ENCODE peak calls at places on chromosomes 11 and 22, in eight cellular contexts. Z is NCI-H1092 treated with DMSO at 0.1 percent for 48 hours; A is stimulated activated naive CD8-positive, alpha-beta T cell treated with anti-CD3 and anti-CD28 coated beads, Interleukin-15, amount 100 ng/mL, for 72 hours; X is NCI-H69; G is H54; N is uterus; R is omental fat pad; J is thoracic aorta. F is an unnamed sample.

GRCh38 chr11:3121931-3122774 is 43.0 kb downstream of the OSBPL5 start:
- DNase-seq in Z (no peak), G (no peak), R (no peak), A (no peak), N (peak), X (no peak), J (no peak), F (no peak)

GRCh38 chr22:27723150-27723549 is 78.4 kb downstream of the MN1 start:
- DNase-seq in A (no peak), J (no peak), Z (no peak), X (no peak), R (no peak), G (no peak), N (no peak), F (no peak)

GRCh38 chr11:84543367-84544159 is 1083.6 kb downstream of the DLG2 start:
- DNase-seq in Z (no peak), N (no peak), J (no peak), R (no peak), X (peak), A (no peak), G (no peak), F (no peak)

GRCh38 chr11:1597331-1597741 is 758 bp downstream of the KRTAP5-2 start:
- DNase-seq in G (no peak), Z (no peak), J (no peak), X (no peak), R (no peak), A (no peak), N (no peak), F (no peak)

GRCh38 chr22:20080445-20080775 is 369 bp downstream of the DGCR8 start:
- DNase-seq in A (peak), X (peak), N (peak), J (peak), Z (peak), G (peak), R (no peak), F (peak)

GRCh38 chr11:35794850-35795249 is 132.3 kb downstream of the TRIM44 start:
- DNase-seq in X (no peak), J (no peak), R (no peak), A (no peak), Z (no peak), N (no peak), G (peak), F (no peak)

GRCh38 chr11:64083681-64084080 is 48.0 kb downstream of the FLRT1 start:
- DNase-seq in G (no peak), A (no peak), Z (no peak), N (no peak), J (no peak), X (no peak), R (no peak), F (no peak)

GRCh38 chr11:123111465-123111864 is 49.5 kb upstream of the HSPA8 start:
- DNase-seq in G (peak), X (peak), N (no peak), Z (peak), R (no peak), J (no peak), A (no peak), F (peak)

GRCh38 chr11:14537134-14537599 is 17.0 kb upstream of the PSMA1 start:
- DNase-seq in R (no peak), N (no peak), Z (peak), J (no peak), X (peak), G (no peak), A (peak), F (peak)

GRCh38 chr22:39536711-39537110 is 4.2 kb upstream of the RPS19BP1 start:
- DNase-seq in G (no peak), J (no peak), A (no peak), N (no peak), Z (no peak), X (no peak), R (no peak), F (no peak)

GRCh38 chr11:65864758-65865471 is 4.7 kb downstream of the MUS81 start:
- DNase-seq in Z (no peak), J (no peak), R (no peak), N (peak), G (no peak), A (no peak), X (no peak), F (no peak)

GRCh38 chr22:29569011-29569678 is 11.8 kb downstream of the NIPSNAP1 start:
- DNase-seq in Z (no peak), J (no peak), N (no peak), X (no peak), G (no peak), R (no peak), A (no peak), F (no peak)

GRCh38 chr22:42931421-42932196 is 74.5 kb upstream of the ARFGAP3 start:
- DNase-seq in A (no peak), G (no peak), J (no peak), X (no peak), N (no peak), Z (no peak), R (no peak), F (no peak)

GRCh38 chr22:42680648-42681047 is 31.5 kb upstream of the CYB5R3 start:
- DNase-seq in R (no peak), X (no peak), J (no peak), N (peak), A (no peak), G (peak), Z (no peak), F (no peak)

GRCh38 chr11:134466035-134466908 is 54.2 kb upstream of the B3GAT1 start:
- DNase-seq in X (peak), N (no peak), R (no peak), Z (no peak), A (no peak), J (no peak), G (no peak), F (no peak)

GRCh38 chr22:47202819-47203553 is 440.5 kb downstream of the TBC1D22A start:
- DNase-seq in A (no peak), J (no peak), R (no peak), G (no peak), X (no peak), Z (no peak), N (no peak), F (no peak)

GRCh38 chr22:23583836-23584235 is 3.7 kb upstream of the IGLL1 start:
- DNase-seq in N (no peak), A (no peak), G (no peak), J (no peak), Z (no peak), X (no peak), R (no peak), F (no peak)

GRCh38 chr11:13721760-13722159 is 53.3 kb downstream of the FAR1 start:
- DNase-seq in X (no peak), J (no peak), R (no peak), G (no peak), Z (no peak), N (no peak), A (no peak), F (no peak)

GRCh38 chr11:83158474-83158786 is 1.5 kb downstream of the PCF11 start:
- DNase-seq in J (no peak), N (no peak), X (no peak), R (no peak), G (no peak), A (no peak), Z (no peak), F (no peak)

GRCh38 chr11:1221848-1222311 is 986 bp upstream of the MUC5B start:
- DNase-seq in Z (no peak), G (no peak), A (no peak), R (no peak), X (no peak), N (no peak), J (no peak), F (no peak)

F was measured in NCI-H1105.